ENCODE peak calls at places on chromosomes 12 and 14, in seven cellular contexts. M, Y, E, U, S, D and A are unnamed samples. For H3K4me1, the result is how much of the 10 kb centered on the place peaks cover.

GRCh38 chr12:26327975-26328635 is 132.7 kb downstream of the SSPN start:
- DNase-seq in M (no peak), Y (no peak), E (no peak), U (no peak), S (no peak), D (no peak), A (no peak)

GRCh38 chr14:102819790-102820330 is 42.6 kb downstream of the TRAF3 start:
- DNase-seq in M (no peak), Y (no peak), E (no peak), U (no peak), S (no peak), D (peak), A (no peak)

GRCh38 chr14:46769292-46769691 is 117.7 kb upstream of the RPL10L start:
- DNase-seq in M (no peak), Y (no peak), E (no peak), U (no peak), S (no peak), D (no peak), A (no peak)

GRCh38 chr12:61654698-61655097 is 605.5 kb upstream of the USP15 start:
- DNase-seq in M (no peak), Y (peak), E (no peak), U (no peak), S (no peak), D (no peak), A (no peak)

GRCh38 chr14:37172024-37172869 is at the start of gene SLC25A21:
- DNase-seq in M (peak), Y (peak), E (peak), U (peak), S (peak), D (peak), A (no peak)

GRCh38 chr12:69510176-69510827 is 40.1 kb downstream of the FRS2 start:
- DNase-seq in M (no peak), Y (no peak), E (no peak), U (no peak), S (no peak), D (no peak), A (no peak)

GRCh38 chr14:91374897-91375747 is 42.5 kb downstream of the CCDC88C start:
- DNase-seq in M (no peak), Y (no peak), E (no peak), U (no peak), S (no peak), D (no peak), A (no peak)

GRCh38 chr12:48423200-48423599 is 49.2 kb upstream of the ANP32D start:
- DNase-seq in M (no peak), Y (no peak), E (no peak), U (no peak), S (no peak), D (no peak), A (no peak)

GRCh38 chr12:103850429-103850828 is 9.4 kb upstream of the NT5DC3 start:
- DNase-seq in M (no peak), Y (no peak), E (no peak), U (no peak), S (no peak), D (no peak), A (no peak)

GRCh38 chr12:59833408-59833807 is 237.6 kb downstream of the SLC16A7 start:
- DNase-seq in M (no peak), Y (no peak), E (no peak), U (no peak), S (no peak), D (peak), A (no peak)

GRCh38 chr12:105256011-105256410 is 20.0 kb upstream of the APPL2 start:
- DNase-seq in M (no peak), Y (peak), E (no peak), U (no peak), S (no peak), D (peak), A (no peak)
- H3K4me1 ChIP-seq in M (under half), Y (under half), E (under half), U (under half), S (under half), D (under half), A (under half)

GRCh38 chr12:77388611-77389265 is 323.4 kb upstream of the E2F7 start:
- DNase-seq in M (no peak), Y (no peak), E (no peak), U (no peak), S (no peak), D (no peak), A (no peak)

GRCh38 chr12:77387214-77387613 is 321.8 kb upstream of the E2F7 start:
- DNase-seq in M (no peak), Y (no peak), E (no peak), U (no peak), S (no peak), D (no peak), A (no peak)

DNA sequence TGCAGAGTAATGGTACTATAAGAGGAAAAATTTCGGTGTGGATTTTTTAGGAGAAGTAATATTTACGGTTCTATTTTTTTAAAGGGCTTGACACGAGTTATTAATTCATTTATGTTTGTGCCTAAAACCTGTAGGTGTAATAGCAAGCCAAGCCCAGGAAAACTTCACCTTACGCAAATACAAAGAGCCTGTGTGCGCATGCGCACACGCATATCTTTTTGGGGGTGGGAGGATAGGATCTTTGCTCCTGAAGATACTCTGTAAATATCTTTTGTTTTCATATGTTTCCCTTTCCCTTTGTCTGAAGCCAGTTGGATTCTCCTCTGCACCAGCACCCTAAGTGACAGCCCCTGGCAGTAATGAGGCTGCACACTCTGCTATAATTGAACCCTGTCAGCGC is 327.1 kb upstream of the E2F7 start:
- DNase-seq in M (no peak), Y (no peak), E (no peak), U (no peak), S (no peak), D (no peak), A (no peak)
- H3K27ac ChIP-seq in M (no peak), Y (no peak), E (no peak), U (no peak), S (no peak), D (no peak), A (no peak)

GRCh38 chr14:95534299-95535225 is at the start of gene GLRX5:
- DNase-seq in M (peak), Y (peak), E (peak), U (peak), S (peak), D (peak), A (peak)
- H3K4me1 ChIP-seq in M (under half), Y (under half), E (under half), U (half or more), S (half or more), D (under half), A (under half)

DNA sequence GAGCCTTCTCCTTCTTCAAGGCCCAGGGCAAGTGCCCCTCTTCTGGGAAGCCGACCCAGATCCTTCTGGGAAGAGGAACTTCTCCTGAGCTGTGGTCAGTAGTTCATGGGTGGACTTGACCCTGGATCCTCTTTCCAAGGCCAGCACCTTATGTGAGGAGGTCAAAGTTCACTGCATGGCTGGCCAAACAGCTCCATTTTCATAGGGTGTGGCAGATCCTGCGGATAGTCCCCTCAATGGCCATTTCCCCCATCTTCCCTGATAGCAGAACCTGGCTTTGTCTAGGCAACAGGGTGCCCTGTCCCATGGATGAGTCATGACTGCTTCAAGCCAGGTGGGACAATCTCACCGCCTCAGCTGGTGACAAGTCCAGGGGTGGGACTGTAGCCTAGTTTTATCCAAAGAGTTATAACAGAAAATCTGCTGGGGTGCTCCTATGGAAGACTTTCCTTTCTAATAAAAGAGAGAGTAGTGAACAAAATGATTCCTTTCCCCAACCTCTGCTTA is 10.3 kb downstream of the ASB2 start:
- DNase-seq in M (no peak), Y (no peak), E (no peak), U (no peak), S (no peak), D (no peak), A (no peak)
- H3K27ac ChIP-seq in M (peak), Y (peak), E (peak), U (peak), S (peak), D (peak), A (no peak)

GRCh38 chr12:88300931-88301330 is 158.8 kb downstream of the TMTC3 start:
- DNase-seq in M (no peak), Y (peak), E (no peak), U (no peak), S (no peak), D (peak), A (no peak)

GRCh38 chr12:88299567-88300101 is 157.5 kb downstream of the TMTC3 start:
- DNase-seq in M (no peak), Y (peak), E (no peak), U (no peak), S (no peak), D (peak), A (no peak)

GRCh38 chr12:88298761-88299242 is 156.7 kb downstream of the TMTC3 start:
- DNase-seq in M (no peak), Y (peak), E (no peak), U (no peak), S (no peak), D (peak), A (no peak)

GRCh38 chr12:88303335-88303734 is 161.2 kb downstream of the TMTC3 start:
- DNase-seq in M (no peak), Y (no peak), E (no peak), U (no peak), S (no peak), D (no peak), A (no peak)

DNA sequence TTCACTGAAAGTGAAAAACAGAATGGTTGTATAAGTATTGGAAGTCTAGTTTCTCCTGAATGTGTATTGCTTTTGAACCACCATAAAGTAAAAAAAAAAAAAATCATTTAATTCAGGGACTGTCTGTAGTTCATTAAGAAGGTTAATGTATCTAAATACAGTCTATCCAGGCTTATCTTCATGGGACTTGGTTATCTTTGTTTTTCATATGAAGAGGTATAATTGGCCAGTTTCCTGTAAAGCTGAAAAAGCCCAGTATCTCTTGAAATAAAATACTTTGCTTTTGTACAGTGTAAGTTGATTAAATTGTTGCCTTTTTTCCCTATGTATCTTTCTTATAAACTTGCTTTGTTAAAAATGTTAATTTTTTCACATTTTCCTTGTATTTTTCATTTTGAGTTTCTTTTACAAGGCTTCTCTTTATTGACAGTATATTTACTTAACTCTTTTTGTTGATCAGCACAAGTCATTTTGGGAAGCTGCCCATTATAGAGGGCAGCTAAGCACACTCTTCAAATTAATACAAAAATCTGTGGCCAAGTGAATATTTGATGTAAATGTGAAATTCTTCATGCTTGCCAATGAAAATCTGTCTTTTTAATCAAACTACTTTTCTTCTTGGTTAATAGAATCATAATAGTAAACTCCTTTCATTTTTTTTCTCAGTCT is 156.0 kb downstream of the TMTC3 start:
- DNase-seq in M (no peak), Y (peak), E (no peak), U (no peak), S (no peak), D (no peak), A (no peak)
- H3K4me1 ChIP-seq in M (under half), Y (under half), E (under half), U (under half), S (under half), D (under half), A (under half)

DNA sequence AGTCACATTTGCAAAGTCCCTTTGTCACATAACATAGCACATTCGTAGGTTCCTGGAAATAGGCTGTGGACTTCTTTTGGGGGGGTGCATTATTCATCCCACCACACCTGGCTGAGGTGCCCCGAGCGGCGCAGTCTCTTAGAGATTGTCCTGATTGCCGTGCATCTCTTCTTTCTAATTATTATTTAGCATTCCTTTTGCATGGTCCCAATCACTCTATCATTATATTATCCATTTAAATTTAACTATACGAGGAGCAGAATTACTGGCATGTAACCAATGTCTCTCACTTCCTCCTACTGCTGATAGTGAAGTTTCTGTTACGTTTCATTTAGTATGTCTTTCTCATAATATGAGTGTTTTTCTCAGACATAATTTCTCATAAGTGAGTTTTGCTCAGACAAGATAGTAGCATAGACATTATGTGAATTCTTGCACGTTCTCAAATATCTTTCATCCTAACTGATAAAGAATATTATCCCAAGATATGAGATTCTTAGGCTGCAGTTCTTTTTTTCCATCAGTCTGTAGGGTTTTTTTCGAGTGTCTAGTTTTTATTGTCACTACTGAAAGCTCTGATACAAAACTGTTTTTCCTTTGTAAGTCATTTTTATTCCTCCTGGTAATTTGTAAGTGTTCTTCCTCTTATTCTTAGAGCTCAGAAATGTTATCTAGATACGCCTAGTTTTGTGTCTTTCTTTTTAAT is 444.3 kb downstream of the NELL2 start:
- DNase-seq in M (no peak), Y (no peak), E (no peak), U (no peak), S (no peak), D (no peak), A (no peak)
- H3K27ac ChIP-seq in M (no peak), Y (no peak), E (no peak), U (no peak), S (no peak), D (no peak), A (no peak)

GRCh38 chr12:131101006-131101405 is 147.3 kb downstream of the ADGRD1 start:
- DNase-seq in M (no peak), Y (no peak), E (peak), U (no peak), S (no peak), D (no peak), A (peak)

GRCh38 chr12:131101703-131102492 is 148.2 kb downstream of the ADGRD1 start:
- DNase-seq in M (no peak), Y (no peak), E (peak), U (peak), S (no peak), D (no peak), A (no peak)

GRCh38 chr12:131103614-131104463 is 150.1 kb downstream of the ADGRD1 start:
- DNase-seq in M (no peak), Y (no peak), E (peak), U (peak), S (no peak), D (no peak), A (no peak)

GRCh38 chr12:131102991-131103609 is 149.4 kb downstream of the ADGRD1 start:
- DNase-seq in M (no peak), Y (no peak), E (peak), U (peak), S (no peak), D (no peak), A (no peak)

GRCh38 chr12:131102493-131102931 is 148.8 kb downstream of the ADGRD1 start:
- DNase-seq in M (no peak), Y (no peak), E (peak), U (no peak), S (no peak), D (no peak), A (no peak)
- H3K4me1 ChIP-seq in M (under half), Y (under half), E (under half), U (under half), S (under half), D (under half), A (under half)

GRCh38 chr14:65204056-65204455 is 101.7 kb upstream of the MAX start:
- DNase-seq in M (no peak), Y (no peak), E (no peak), U (no peak), S (no peak), D (no peak), A (no peak)
- H3K27ac ChIP-seq in M (no peak), Y (no peak), E (no peak), U (no peak), S (no peak), D (no peak), A (no peak)